ENCODE peak calls at places on chromosome 19, in five cellular contexts. U is epithelial cell of esophagus, H is foreskin fibroblast, I is fibroblast of pulmonary artery, J is frontal cortex. B is an unnamed sample.

GRCh38 chr19:17944301-17944700 is 11.5 kb downstream of the CCDC124 start:
- DNase-seq in U (peak), H (peak), I (peak), J (peak), B (peak)

GRCh38 chr19:38939957-38940356 is 9.2 kb downstream of the MRPS12 start:
- DNase-seq in U (no peak), H (no peak), I (no peak), J (no peak), B (no peak)

GRCh38 chr19:10112895-10113591 is 1.6 kb downstream of the P2RY11 start:
- DNase-seq in U (peak), H (no peak), I (peak), J (no peak), B (peak)

GRCh38 chr19:15108145-15108844 is 1.1 kb downstream of the SYDE1 start:
- DNase-seq in U (no peak), H (no peak), I (no peak), J (no peak), B (no peak)

GRCh38 chr19:18193388-18194207 is 580 bp downstream of the MPV17L2 start:
- DNase-seq in U (peak), H (no peak), I (no peak), J (no peak), B (no peak)

GRCh38 chr19:49555600-49556411 is 24.6 kb downstream of the NOSIP start:
- DNase-seq in U (peak), H (no peak), I (peak), J (no peak), B (peak)

GRCh38 chr19:294341-294818 is 3.2 kb upstream of the PLPP2 start:
- DNase-seq in U (no peak), H (peak), I (peak), J (no peak), B (no peak)

GRCh38 chr19:1102407-1103106 is 1.2 kb upstream of the GPX4 start:
- DNase-seq in U (peak), H (peak), I (peak), J (no peak), B (peak)

B was measured in MG63.